ENCODE peak calls at places on chromosomes 6 and 20, in ten cellular contexts. D is naive thymus-derived CD8-positive, alpha-beta T cell; W is immature natural killer cell; G is aorta; E is GM20000; A is NCI-H1417; U is GM23248; L is fibroblast of pulmonary artery; M is stimulated activated naive B cell treated with anti-CD40 and anti-IgM and Interleukin-4, amounts not matched to agents 10 μg/mL and 1 μg/mL and 100 μg/mL, for 72 hours; T is effector memory CD4-positive, alpha-beta T cell. H is an unnamed sample.

GRCh38 chr6:52089758-52090348 is 2.4 kb upstream of the PKHD1 start:
- DNase-seq in D (no peak), W (no peak), G (no peak), E (no peak), A (no peak), U (peak), L (no peak), M (no peak), T (no peak), H (no peak)

GRCh38 chr6:154995241-154996162 is at the start of gene TIAM2:
- DNase-seq in D (no peak), W (peak), G (peak), E (peak), A (no peak), U (peak), L (no peak), M (peak), T (no peak), H (no peak)

GRCh38 chr6:42237857-42238256 is 20.2 kb upstream of the MRPS10 start:
- DNase-seq in D (no peak), W (no peak), G (no peak), E (no peak), A (no peak), U (no peak), L (no peak), M (no peak), T (no peak), H (no peak)

GRCh38 chr6:141963543-141964295 is 169.0 kb upstream of the GJE1 start:
- DNase-seq in D (no peak), W (no peak), G (no peak), E (no peak), A (no peak), U (peak), L (peak), M (no peak), T (no peak), H (no peak)

GRCh38 chr6:76347539-76347938 is 275.1 kb upstream of the IMPG1 start:
- DNase-seq in D (no peak), W (no peak), G (no peak), E (no peak), A (no peak), U (no peak), L (no peak), M (no peak), T (no peak), H (no peak)

GRCh38 chr20:24829649-24830370 is 119.3 kb upstream of the CST7 start:
- DNase-seq in D (no peak), W (no peak), G (no peak), E (no peak), A (no peak), U (no peak), L (no peak), M (no peak), T (no peak), H (no peak)

GRCh38 chr6:144466716-144467115 is 181.6 kb downstream of the UTRN start:
- DNase-seq in D (no peak), W (no peak), G (no peak), E (no peak), A (peak), U (no peak), L (no peak), M (no peak), T (no peak), H (no peak)

GRCh38 chr6:36443951-36444428 is 1.2 kb downstream of the KCTD20 start:
- DNase-seq in D (no peak), W (peak), G (no peak), E (peak), A (no peak), U (peak), L (peak), M (no peak), T (no peak), H (peak)

GRCh38 chr6:167963589-167964057 is 33.8 kb upstream of the KIF25 start:
- DNase-seq in D (no peak), W (no peak), G (no peak), E (no peak), A (no peak), U (no peak), L (no peak), M (no peak), T (no peak), H (no peak)

GRCh38 chr6:34568341-34568680 is 12.2 kb upstream of the SPDEF start:
- DNase-seq in D (no peak), W (no peak), G (no peak), E (no peak), A (no peak), U (no peak), L (no peak), M (no peak), T (no peak), H (no peak)

GRCh38 chr6:155832596-155832995 is 377.0 kb upstream of the NOX3 start:
- DNase-seq in D (no peak), W (no peak), G (no peak), E (no peak), A (peak), U (no peak), L (peak), M (no peak), T (no peak), H (peak)

GRCh38 chr6:90146024-90146423 is 150.6 kb downstream of the BACH2 start:
- DNase-seq in D (no peak), W (no peak), G (no peak), E (no peak), A (no peak), U (no peak), L (no peak), M (no peak), T (no peak), H (no peak)

GRCh38 chr20:64140421-64140820 is 23.8 kb upstream of the MYT1 start:
- DNase-seq in D (no peak), W (no peak), G (peak), E (no peak), A (no peak), U (no peak), L (no peak), M (no peak), T (no peak), H (no peak)

GRCh38 chr6:84348801-84349200 is 121.4 kb upstream of the CEP162 start:
- DNase-seq in D (no peak), W (no peak), G (no peak), E (no peak), A (no peak), U (peak), L (no peak), M (no peak), T (no peak), H (no peak)

GRCh38 chr6:145789443-145789842 is 25.2 kb downstream of the FBXO30 start:
- DNase-seq in D (no peak), W (no peak), G (no peak), E (no peak), A (no peak), U (no peak), L (peak), M (no peak), T (no peak), H (no peak)

GRCh38 chr20:57161478-57162194 is 104.8 kb downstream of the BMP7 start:
- DNase-seq in D (no peak), W (no peak), G (no peak), E (no peak), A (no peak), U (no peak), L (no peak), M (no peak), T (no peak), H (no peak)

GRCh38 chr20:16801919-16802651 is 53.9 kb downstream of the OTOR start:
- DNase-seq in D (peak), W (peak), G (peak), E (peak), A (peak), U (peak), L (peak), M (peak), T (no peak), H (peak)

GRCh38 chr6:14009416-14009815 is 84.7 kb downstream of the RNF182 start:
- DNase-seq in D (no peak), W (no peak), G (no peak), E (no peak), A (no peak), U (no peak), L (no peak), M (no peak), T (no peak), H (no peak)

GRCh38 chr6:42345696-42346416 is 105.9 kb downstream of the TRERF1 start:
- DNase-seq in D (no peak), W (peak), G (no peak), E (no peak), A (no peak), U (no peak), L (no peak), M (no peak), T (no peak), H (no peak)

GRCh38 chr6:21738180-21739094 is 144.9 kb downstream of the SOX4 start:
- DNase-seq in D (no peak), W (no peak), G (no peak), E (no peak), A (no peak), U (no peak), L (no peak), M (no peak), T (no peak), H (no peak)

GRCh38 chr6:70738028-70738427 is 70.3 kb downstream of the SMAP1 start:
- DNase-seq in D (no peak), W (no peak), G (no peak), E (no peak), A (no peak), U (peak), L (no peak), M (no peak), T (no peak), H (no peak)

GRCh38 chr6:167811040-167811439 is 15.7 kb upstream of the AFDN start:
- DNase-seq in D (no peak), W (no peak), G (no peak), E (no peak), A (no peak), U (no peak), L (no peak), M (no peak), T (no peak), H (no peak)

GRCh38 chr20:48599106-48599747 is 228.6 kb downstream of the PREX1 start:
- DNase-seq in D (no peak), W (no peak), G (no peak), E (no peak), A (no peak), U (no peak), L (no peak), M (no peak), T (no peak), H (peak)

GRCh38 chr6:168158280-168158979 is 79.4 kb upstream of the FRMD1 start:
- DNase-seq in D (no peak), W (no peak), G (no peak), E (no peak), A (peak), U (peak), L (no peak), M (no peak), T (no peak), H (no peak)

GRCh38 chr6:36266913-36267644 is 2.8 kb upstream of the PNPLA1 start:
- DNase-seq in D (no peak), W (no peak), G (no peak), E (no peak), A (no peak), U (no peak), L (no peak), M (no peak), T (no peak), H (no peak)

GRCh38 chr6:130602151-130602770 is 224.9 kb upstream of the SMLR1 start:
- DNase-seq in D (no peak), W (no peak), G (no peak), E (no peak), A (no peak), U (peak), L (peak), M (no peak), T (no peak), H (no peak)

GRCh38 chr6:105592329-105592728 is 189.4 kb upstream of the PREP start:
- DNase-seq in D (no peak), W (no peak), G (no peak), E (no peak), A (no peak), U (peak), L (peak), M (no peak), T (no peak), H (no peak)